ENCODE peak calls at places on chromosomes 2 and 18, in four cellular contexts. G is fibroblast of pulmonary artery, C is stomach, F is MCF 10A. B is an unnamed sample.
A peak's percentile ranks its signal among the peaks of the same experiment; 100 is the strongest.

GRCh38 chr2:37561615-37562569 is 109.5 kb downstream of the CDC42EP3 start:
- DNase-seq in G (peak; percentile 93), C (no peak), F (peak; percentile 93), B (peak; percentile 91)

GRCh38 chr18:78980777-78981651 is 1.4 kb downstream of the SALL3 start:
- DNase-seq in G (no peak), C (no peak), F (no peak), B (no peak)

GRCh38 chr2:94871226-94872087 is at the start of gene TEKT4:
- DNase-seq in G (no peak), C (no peak), F (no peak), B (no peak)

GRCh38 chr2:207467716-207468347 is 61.9 kb upstream of the CREB1 start:
- DNase-seq in G (peak; percentile 76), C (no peak), F (peak; percentile 43), B (peak; percentile 64)

GRCh38 chr2:62305421-62306176 is 109.7 kb downstream of the B3GNT2 start:
- DNase-seq in G (no peak), C (no peak), F (no peak), B (no peak)

GRCh38 chr18:24270937-24271380 is 126.7 kb downstream of the OSBPL1A start:
- DNase-seq in G (peak; percentile 44), C (no peak), F (peak; percentile 57), B (peak; percentile 50)

GRCh38 chr2:173656086-173656485 is 301.4 kb downstream of the CDCA7 start:
- DNase-seq in G (peak; percentile 59), C (no peak), F (peak; percentile 75), B (peak; percentile 76)

GRCh38 chr2:228819701-228820100 is 451.4 kb downstream of the PID1 start:
- DNase-seq in G (no peak), C (no peak), F (no peak), B (no peak)

GRCh38 chr2:65834657-65835056 is 402.3 kb upstream of the SPRED2 start:
- DNase-seq in G (no peak), C (no peak), F (no peak), B (no peak)

GRCh38 chr2:46448656-46449055 is 30.7 kb upstream of the TMEM247 start:
- DNase-seq in G (peak; percentile 64), C (no peak), F (no peak), B (no peak)

GRCh38 chr2:83067947-83068346 is 1391.1 kb downstream of the SUCLG1 start:
- DNase-seq in G (no peak), C (no peak), F (no peak), B (no peak)

GRCh38 chr2:240326246-240326645 is 109.2 kb upstream of the GPC1 start:
- DNase-seq in G (no peak), C (no peak), F (no peak), B (peak; percentile 46)

GRCh38 chr2:142678164-142678563 is 199.3 kb upstream of the KYNU start:
- DNase-seq in G (no peak), C (no peak), F (no peak), B (no peak)

GRCh38 chr2:113098061-113098460 is 29.3 kb upstream of the IL1RN start:
- DNase-seq in G (no peak), C (no peak), F (no peak), B (no peak)

GRCh38 chr18:37484893-37485834 is 80.4 kb downstream of the CELF4 start:
- DNase-seq in G (peak; percentile 74), C (no peak), F (no peak), B (peak; percentile 42)

GRCh38 chr18:25568926-25569325 is 217.0 kb upstream of the ZNF521 start:
- DNase-seq in G (no peak), C (no peak), F (no peak), B (no peak)

GRCh38 chr2:145245268-145245667 is 725.3 kb upstream of the ZEB2 start:
- DNase-seq in G (no peak), C (no peak), F (no peak), B (no peak)

GRCh38 chr2:162989507-162989906 is 150.9 kb upstream of the KCNH7 start:
- DNase-seq in G (no peak), C (no peak), F (peak; percentile 9), B (peak; percentile 10)

GRCh38 chr2:56741601-56742102 is 557.9 kb downstream of the CCDC85A start:
- DNase-seq in G (peak; percentile 92), C (no peak), F (peak; percentile 95), B (peak; percentile 91)

GRCh38 chr2:154686162-154686561 is 12.3 kb upstream of the KCNJ3 start:
- DNase-seq in G (no peak), C (no peak), F (peak; percentile 23), B (no peak)

GRCh38 chr2:46460991-46461715 is 18.2 kb upstream of the TMEM247 start:
- DNase-seq in G (peak; percentile 72), C (peak; percentile 87), F (peak; percentile 68), B (peak; percentile 53)

GRCh38 chr2:236535024-236535423 is 34.6 kb upstream of the ACKR3 start:
- DNase-seq in G (peak; percentile 35), C (no peak), F (peak; percentile 54), B (peak; percentile 79)

GRCh38 chr2:42928161-42928691 is 135.8 kb upstream of the HAAO start:
- DNase-seq in G (no peak), C (no peak), F (no peak), B (no peak)

GRCh38 chr18:9559253-9559652 is 55.1 kb downstream of the PPP4R1 start:
- DNase-seq in G (no peak), C (no peak), F (no peak), B (peak; percentile 77)

GRCh38 chr2:47569658-47570398 is 166.9 kb downstream of the MSH2 start:
- DNase-seq in G (peak; percentile 17), C (no peak), F (no peak), B (peak; percentile 38)

GRCh38 chr2:182652326-182652725 is 63.7 kb upstream of the DNAJC10 start:
- DNase-seq in G (no peak), C (no peak), F (peak; percentile 9), B (peak; percentile 29)

GRCh38 chr2:182646763-182647498 is 69.1 kb upstream of the DNAJC10 start:
- DNase-seq in G (no peak), C (no peak), F (no peak), B (no peak)

GRCh38 chr2:182647499-182647787 is 68.6 kb upstream of the DNAJC10 start:
- DNase-seq in G (no peak), C (no peak), F (no peak), B (no peak)

GRCh38 chr2:182649316-182649715 is 66.7 kb upstream of the DNAJC10 start:
- DNase-seq in G (peak; percentile 71), C (no peak), F (peak; percentile 43), B (peak; percentile 42)

DNA sequence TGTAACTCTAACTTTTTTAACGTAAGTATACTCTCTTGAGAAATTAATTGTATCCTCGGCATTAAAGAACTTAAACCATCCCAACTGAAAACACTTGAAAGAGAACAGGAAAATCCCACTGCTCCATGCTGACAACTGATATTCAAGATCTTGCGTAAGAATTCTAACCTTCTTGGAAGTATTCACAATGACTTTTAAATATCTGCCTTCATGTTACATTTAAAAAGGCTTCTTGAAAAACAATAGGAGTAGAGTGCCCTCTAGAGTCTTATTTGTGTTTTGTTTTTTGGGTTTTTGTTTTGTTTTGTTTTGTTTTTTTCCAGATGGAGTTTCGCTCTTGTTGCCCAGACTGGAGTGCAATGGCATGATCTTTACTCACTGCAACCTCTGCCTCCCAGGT is 65.4 kb upstream of the DNAJC10 start:
- DNase-seq in G (peak; percentile 87), C (no peak), F (peak; percentile 66), B (peak; percentile 58)
- TF ChIP-seq CTCF in G (peak; percentile 36), C (no peak), F (peak; percentile 43), B (peak; percentile 34)

GRCh38 chr2:101820519-101820918 is 123.0 kb downstream of the MAP4K4 start:
- DNase-seq in G (peak; percentile 64), C (no peak), F (peak; percentile 88), B (peak; percentile 99)

GRCh38 chr2:101821828-101822458 is 124.4 kb downstream of the MAP4K4 start:
- DNase-seq in G (no peak), C (no peak), F (no peak), B (no peak)

GRCh38 chr2:101823849-101824248 is 126.3 kb downstream of the MAP4K4 start:
- DNase-seq in G (peak; percentile 50), C (no peak), F (peak; percentile 81), B (peak; percentile 86)

GRCh38 chr2:101821059-101821805 is 123.7 kb downstream of the MAP4K4 start:
- DNase-seq in G (no peak), C (no peak), F (no peak), B (no peak)

DNA sequence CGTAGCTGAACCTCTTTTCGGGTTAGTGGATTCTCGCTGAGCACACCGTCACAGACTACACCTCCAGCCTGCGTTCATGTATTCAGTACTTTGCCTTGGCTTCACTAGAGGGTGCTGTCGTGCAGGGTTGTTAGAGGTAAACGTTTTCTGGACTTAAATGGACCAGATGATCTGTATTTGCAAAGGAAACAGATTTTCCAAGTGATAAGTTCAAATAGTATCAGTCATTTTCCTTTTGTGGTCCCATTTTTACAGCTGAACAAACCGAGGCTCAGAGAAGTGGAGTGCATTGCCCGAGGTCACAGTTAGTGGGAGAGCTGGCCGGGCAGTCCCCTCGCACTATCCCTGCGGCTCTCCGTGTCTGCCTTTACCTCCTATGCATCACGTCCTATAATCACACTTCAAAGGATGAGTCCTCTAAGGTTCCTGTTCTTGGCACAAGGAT is 125.9 kb downstream of the MAP4K4 start:
- DNase-seq in G (peak; percentile 72), C (peak; percentile 68), F (peak; percentile 89), B (peak; percentile 84)
- TF ChIP-seq CTCF in G (peak; percentile 70), C (no peak), F (peak; percentile 61), B (peak; percentile 89)

GRCh38 chr18:45316127-45316526 is 299.1 kb upstream of the SLC14A2 start:
- DNase-seq in G (no peak), C (no peak), F (no peak), B (no peak)
- TF ChIP-seq CTCF in G (no peak), C (no peak), F (no peak), B (no peak)

GRCh38 chr18:47263197-47263827 is 11.9 kb upstream of the SKOR2 start:
- DNase-seq in G (no peak), C (no peak), F (no peak), B (no peak)
- TF ChIP-seq CTCF in G (no peak), C (no peak), F (no peak), B (no peak)

GRCh38 chr2:63843093-63843492 is 1.4 kb downstream of the UGP2 start:
- DNase-seq in G (no peak), C (no peak), F (no peak), B (no peak)

GRCh38 chr2:63842149-63843061 is 709 bp downstream of the UGP2 start:
- DNase-seq in G (peak; percentile 80), C (peak; percentile 29), F (peak; percentile 83), B (peak; percentile 70)

GRCh38 chr2:63840081-63840784 is 1.5 kb upstream of the UGP2 start:
- DNase-seq in G (no peak), C (peak; percentile 28), F (no peak), B (peak; percentile 26)

GRCh38 chr2:63840785-63841253 is 877 bp upstream of the UGP2 start:
- DNase-seq in G (peak; percentile 98), C (peak; percentile 99), F (peak; percentile 97), B (peak; percentile 99)

DNA sequence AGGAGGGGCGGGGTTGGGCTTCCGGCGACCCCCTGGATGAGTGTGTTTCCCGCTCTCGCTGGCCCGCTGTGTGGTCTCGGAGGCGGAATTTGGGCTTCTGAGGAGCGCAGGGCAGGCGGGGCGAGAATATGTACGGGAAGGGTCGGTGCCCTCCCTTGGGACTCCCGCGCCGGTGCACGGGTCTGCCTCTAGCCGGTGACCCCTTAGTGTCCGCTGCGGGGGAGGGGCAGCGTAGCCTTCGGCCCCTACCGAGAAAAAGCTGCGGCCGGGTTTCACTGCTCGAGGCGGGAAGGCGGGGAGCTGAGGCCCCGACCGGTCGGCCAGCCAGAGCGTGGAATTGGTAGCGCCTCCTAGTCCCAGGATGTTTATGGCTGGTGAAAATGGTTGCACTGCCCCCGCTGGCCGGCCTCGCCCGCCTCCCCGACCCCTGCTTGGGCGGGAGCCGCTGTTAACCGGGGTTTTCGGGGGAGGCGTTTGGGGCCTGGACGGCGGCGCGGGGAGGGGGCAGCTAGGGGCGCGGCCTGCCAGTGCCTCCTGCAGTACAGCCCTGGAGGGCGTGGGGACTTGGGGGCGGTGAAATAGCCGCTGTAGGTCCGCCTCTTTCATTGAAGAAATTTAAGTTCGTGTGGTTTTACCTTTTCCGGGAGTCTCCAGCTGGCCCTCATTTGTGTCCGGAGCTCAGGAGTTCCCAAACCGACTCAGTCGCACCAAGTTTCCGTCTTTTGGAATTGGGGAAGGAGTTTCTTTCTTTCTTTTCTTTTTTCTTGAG is at the start of gene UGP2:
- DNase-seq in G (peak; percentile 95), C (peak; percentile 89), F (peak; percentile 92), B (peak; percentile 93)
- TF ChIP-seq CTCF in G (peak; percentile 23), C (no peak), F (no peak), B (peak; percentile 16)

B was measured in epithelial cell of esophagus.